ENCODE peak calls at places on chromosome 6, in five cellular contexts. Y, X, T, I and O are unnamed samples.

GRCh38 chr6:113630738-113631535 is 226.2 kb upstream of the MARCKS start:
- DNase-seq in T (peak), I (peak), X (no peak), Y (no peak), O (no peak)

GRCh38 chr6:47083586-47084047 is 41.5 kb upstream of the ADGRF1 start:
- DNase-seq in I (peak), T (no peak), X (no peak), Y (no peak), O (no peak)

GRCh38 chr6:52653151-52653550 is 17.8 kb upstream of the TMEM14A start:
- DNase-seq in I (no peak), T (no peak), X (no peak), Y (no peak), O (no peak)

GRCh38 chr6:105790635-105791034 is 295.5 kb upstream of the PRDM1 start:
- DNase-seq in I (no peak), T (no peak), X (no peak), Y (no peak), O (no peak)

GRCh38 chr6:157760589-157761330 is 62.3 kb upstream of the SNX9 start:
- DNase-seq in I (peak), X (no peak), Y (peak), T (no peak), O (no peak)

GRCh38 chr6:2875840-2876207 is 27.3 kb downstream of the SERPINB9 start:
- DNase-seq in I (no peak), T (peak), Y (peak), X (peak), O (no peak)

GRCh38 chr6:41675176-41675767 is 37.0 kb downstream of the MDFI start:
- DNase-seq in I (no peak), T (no peak), X (no peak), Y (no peak), O (no peak)

GRCh38 chr6:37862992-37863391 is 43.5 kb downstream of the ZFAND3 start:
- DNase-seq in X (no peak), T (no peak), Y (no peak), I (no peak), O (no peak)

GRCh38 chr6:121260651-121261102 is 73.6 kb downstream of the TBC1D32 start:
- DNase-seq in Y (no peak), X (no peak), I (peak), T (no peak), O (peak)

GRCh38 chr6:135314543-135314942 is 133.4 kb downstream of the MYB start:
- DNase-seq in T (no peak), Y (peak), I (no peak), X (no peak), O (no peak)

GRCh38 chr6:137827977-137828815 is 38.9 kb upstream of the TNFAIP3 start:
- DNase-seq in T (peak), I (no peak), X (no peak), Y (no peak), O (no peak)

GRCh38 chr6:145022199-145022782 is 713.0 kb downstream of the EPM2A start:
- DNase-seq in T (no peak), X (no peak), Y (no peak), I (no peak), O (no peak)

GRCh38 chr6:3888153-3888957 is 39.2 kb downstream of the FAM50B start:
- DNase-seq in X (no peak), Y (no peak), T (no peak), I (no peak), O (no peak)

GRCh38 chr6:29908710-29909109 is 33.6 kb upstream of the HLA-A start:
- DNase-seq in T (no peak), X (no peak), I (no peak), Y (no peak), O (no peak)

GRCh38 chr6:113397229-113397628 is 459.9 kb upstream of the MARCKS start:
- DNase-seq in Y (no peak), I (no peak), X (no peak), T (no peak), O (no peak)

GRCh38 chr6:22906091-22906549 is 336.8 kb downstream of the HDGFL1 start:
- DNase-seq in I (no peak), T (no peak), Y (no peak), X (no peak), O (no peak)

GRCh38 chr6:111952821-111953535 is 79.7 kb upstream of the FYN start:
- DNase-seq in Y (peak), I (peak), T (no peak), X (no peak), O (no peak)

GRCh38 chr6:166720859-166721258 is 93.8 kb upstream of the RPS6KA2 start:
- DNase-seq in T (no peak), I (no peak), Y (no peak), X (no peak), O (no peak)

GRCh38 chr6:133300896-133301295 is 59.7 kb downstream of the EYA4 start:
- DNase-seq in X (no peak), T (no peak), Y (no peak), I (no peak), O (no peak)

GRCh38 chr6:108174371-108175175 is 8.8 kb downstream of the NR2E1 start:
- DNase-seq in T (peak), Y (peak), X (no peak), I (no peak), O (no peak)

GRCh38 chr6:159819932-159820640 is 20.0 kb downstream of the PNLDC1 start:
- DNase-seq in I (no peak), X (no peak), T (peak), Y (peak), O (no peak)

GRCh38 chr6:75422024-75422639 is 71.5 kb downstream of the FILIP1 start:
- DNase-seq in I (no peak), T (no peak), Y (no peak), X (no peak), O (no peak)

GRCh38 chr6:70686548-70687133 is 19.0 kb downstream of the SMAP1 start:
- DNase-seq in Y (peak), T (peak), X (no peak), I (no peak), O (no peak)

GRCh38 chr6:128275030-128275429 is 245.4 kb downstream of the PTPRK start:
- DNase-seq in T (no peak), I (no peak), X (no peak), Y (no peak), O (peak)

GRCh38 chr6:72623808-72624207 is 1.9 kb downstream of the KCNQ5 start:
- DNase-seq in I (no peak), Y (peak), X (no peak), T (no peak), O (no peak)

GRCh38 chr6:168045141-168045691 is 33.8 kb downstream of the FRMD1 start:
- DNase-seq in X (no peak), Y (no peak), I (no peak), T (no peak), O (no peak)

GRCh38 chr6:7236312-7237209 is 76.4 kb downstream of the SSR1 start:
- DNase-seq in I (no peak), T (no peak), Y (no peak), X (no peak), O (no peak)

GRCh38 chr6:90079555-90080490 is 185.6 kb downstream of the GJA10 start:
- DNase-seq in I (no peak), X (no peak), T (peak), Y (peak), O (no peak)

GRCh38 chr6:30930506-30930905 is 1.5 kb downstream of the SFTA2 start:
- DNase-seq in T (no peak), X (no peak), Y (no peak), I (no peak), O (no peak)

GRCh38 chr6:30879684-30880427 is 4.5 kb upstream of the DDR1 start:
- DNase-seq in Y (no peak), X (no peak), T (no peak), I (no peak), O (no peak)

GRCh38 chr6:167392631-167393301 is 67.9 kb downstream of the TTLL2 start:
- DNase-seq in I (no peak), T (no peak), X (no peak), Y (no peak), O (no peak)

GRCh38 chr6:142913511-142914047 is 31.4 kb downstream of the HIVEP2 start:
- DNase-seq in I (no peak), Y (peak), X (peak), T (peak), O (no peak)

GRCh38 chr6:33936911-33937310 is 133.1 kb upstream of the MLN start:
- DNase-seq in X (no peak), I (no peak), T (no peak), Y (peak), O (no peak)

GRCh38 chr6:100946021-100946540 is 65.0 kb upstream of the ASCC3 start:
- DNase-seq in X (no peak), Y (no peak), I (no peak), T (no peak), O (no peak)